ENCODE peak calls at places on chromosomes 6 and 20, in seven cellular contexts. G is foreskin fibroblast, R is upper lobe of right lung, A is AG09309, E is ascending aorta, Z is fibroblast of lung, L is lung. F is an unnamed sample.

GRCh38 chr6:114690625-114691024 is 347.8 kb upstream of the HS3ST5 start:
- DNase-seq in A (no peak), E (no peak), R (no peak), L (no peak), G (no peak), Z (no peak), F (no peak)

GRCh38 chr6:16292942-16293341 is 54.6 kb downstream of the GMPR start:
- DNase-seq in L (no peak), E (no peak), G (no peak), A (no peak), R (no peak), Z (no peak), F (no peak)

GRCh38 chr6:112401083-112401482 is 54.0 kb downstream of the RFPL4B start:
- DNase-seq in Z (no peak), G (no peak), A (no peak), L (no peak), E (no peak), R (no peak), F (no peak)

GRCh38 chr6:35960192-35960591 is 39.3 kb upstream of the SRPK1 start:
- DNase-seq in Z (peak), L (no peak), R (no peak), E (no peak), G (no peak), A (no peak), F (peak)

GRCh38 chr6:109783245-109783990 is 92.3 kb downstream of the FIG4 start:
- DNase-seq in L (no peak), G (no peak), A (no peak), E (no peak), R (no peak), Z (no peak), F (peak)

GRCh38 chr6:108947114-108947854 is 99.1 kb downstream of the ARMC2 start:
- DNase-seq in Z (peak), L (no peak), G (peak), A (peak), R (no peak), E (no peak), F (peak)

GRCh38 chr20:64261138-64261537 is 5.6 kb downstream of the PCMTD2 start:
- DNase-seq in L (no peak), A (no peak), E (no peak), R (no peak), G (peak), Z (peak), F (peak)

GRCh38 chr20:21394120-21394519 is 3.2 kb downstream of the NKX2-4 start:
- DNase-seq in R (no peak), G (no peak), Z (no peak), A (no peak), E (no peak), L (no peak), F (no peak)

GRCh38 chr6:2404211-2404929 is 159.0 kb upstream of the GMDS start:
- DNase-seq in G (no peak), E (no peak), R (no peak), L (no peak), A (no peak), Z (no peak), F (no peak)

GRCh38 chr6:141264101-141264500 is 868.6 kb upstream of the GJE1 start:
- DNase-seq in G (no peak), Z (no peak), L (no peak), A (no peak), R (no peak), E (no peak), F (no peak)

GRCh38 chr6:163643866-163644265 is 229.3 kb downstream of the QKI start:
- DNase-seq in G (no peak), A (no peak), L (no peak), Z (no peak), E (no peak), R (no peak), F (no peak)

GRCh38 chr6:20606831-20607230 is 72.6 kb downstream of the CDKAL1 start:
- DNase-seq in R (no peak), A (no peak), E (no peak), L (no peak), G (no peak), Z (no peak), F (no peak)

GRCh38 chr6:158361961-158362634 is 49.8 kb downstream of the TULP4 start:
- DNase-seq in L (no peak), R (no peak), Z (peak), A (peak), E (no peak), G (peak), F (peak)

GRCh38 chr20:53917145-53918009 is 153.0 kb downstream of the BCAS1 start:
- DNase-seq in L (no peak), G (peak), R (no peak), A (no peak), Z (peak), E (peak), F (peak)

GRCh38 chr20:3243718-3244358 is 4.8 kb upstream of the SLC4A11 start:
- DNase-seq in G (no peak), R (no peak), Z (no peak), E (no peak), A (no peak), L (no peak), F (no peak)

GRCh38 chr20:50187403-50188051 is 3.1 kb upstream of the CEBPB start:
- DNase-seq in L (peak), E (no peak), G (no peak), A (no peak), R (peak), Z (peak), F (peak)

GRCh38 chr6:111474106-111474505 is 8.9 kb downstream of the REV3L start:
- DNase-seq in E (no peak), R (no peak), G (no peak), A (no peak), L (no peak), Z (no peak), F (no peak)

GRCh38 chr6:42572523-42572922 is 8.7 kb downstream of the UBR2 start:
- DNase-seq in G (no peak), L (no peak), R (no peak), E (no peak), A (no peak), Z (no peak), F (no peak)

GRCh38 chr6:121830759-121831158 is 395.3 kb downstream of the GJA1 start:
- DNase-seq in L (no peak), Z (no peak), A (no peak), E (no peak), R (no peak), G (no peak), F (peak)

GRCh38 chr20:21234816-21235215 is 68.3 kb upstream of the XRN2 start:
- DNase-seq in R (no peak), E (no peak), G (no peak), Z (no peak), L (no peak), A (no peak), F (no peak)

GRCh38 chr6:112665815-112666214 is 318.7 kb downstream of the RFPL4B start:
- DNase-seq in L (no peak), G (peak), R (no peak), Z (peak), E (no peak), A (no peak), F (peak)

GRCh38 chr6:12585497-12585958 is 131.0 kb upstream of the PHACTR1 start:
- DNase-seq in E (no peak), Z (no peak), L (no peak), A (no peak), G (no peak), R (peak), F (peak)

GRCh38 chr6:42313038-42313437 is 95.4 kb upstream of the MRPS10 start:
- DNase-seq in E (no peak), A (no peak), G (peak), R (no peak), L (no peak), Z (peak), F (peak)

GRCh38 chr20:18722381-18722780 is 91.2 kb upstream of the SCP2D1 start:
- DNase-seq in A (no peak), G (no peak), R (no peak), L (no peak), E (no peak), Z (no peak), F (no peak)

GRCh38 chr6:149233056-149233715 is 84.3 kb upstream of the TAB2 start:
- DNase-seq in L (no peak), E (no peak), A (peak), R (no peak), Z (peak), G (peak), F (peak)

GRCh38 chr6:153965996-153966395 is 73.0 kb upstream of the OPRM1 start:
- DNase-seq in Z (peak), L (no peak), G (no peak), R (no peak), E (no peak), A (no peak), F (no peak)

GRCh38 chr20:53032021-53033001 is 60.2 kb downstream of the TSHZ2 start:
- DNase-seq in E (no peak), A (peak), G (no peak), R (no peak), L (peak), Z (peak), F (peak)

GRCh38 chr6:44128020-44128917 is 915 bp downstream of the TMEM63B start:
- DNase-seq in A (no peak), L (no peak), Z (no peak), G (no peak), E (no peak), R (peak), F (no peak)

GRCh38 chr20:19291024-19291817 is 78.8 kb downstream of the SLC24A3 start:
- DNase-seq in Z (no peak), R (no peak), E (no peak), G (no peak), A (no peak), L (no peak), F (peak)

GRCh38 chr6:12150812-12151432 is 138.8 kb downstream of the HIVEP1 start:
- DNase-seq in R (peak), Z (no peak), G (no peak), L (no peak), A (no peak), E (no peak), F (no peak)

GRCh38 chr20:31593221-31594001 is 11.7 kb upstream of the ID1 start:
- DNase-seq in E (no peak), R (peak), Z (peak), A (no peak), L (peak), G (peak), F (peak)

GRCh38 chr20:31590717-31591225 is 14.3 kb upstream of the ID1 start:
- DNase-seq in A (no peak), R (no peak), Z (no peak), E (no peak), L (no peak), G (no peak), F (no peak)

GRCh38 chr20:31587545-31588389 is 17.3 kb upstream of the ID1 start:
- DNase-seq in E (no peak), A (no peak), L (no peak), G (no peak), R (peak), Z (peak), F (peak)
- H3K4me3 ChIP-seq in E (peak), A (peak), L (peak), G (peak), R (peak), Z (peak), F (peak)

GRCh38 chr6:159633196-159633595 is 59.8 kb downstream of the SOD2 start:
- DNase-seq in L (no peak), R (no peak), A (no peak), Z (peak), E (no peak), G (no peak), F (peak)
- TF ChIP-seq CTCF in L (no peak), R (peak), A (peak), Z (no peak), E (peak), G (peak), F (peak)

GRCh38 chr6:165233089-165233488 is 76.3 kb downstream of the C6orf118 start:
- DNase-seq in Z (no peak), G (no peak), A (no peak), L (no peak), E (no peak), R (no peak), F (no peak)

GRCh38 chr6:165232277-165232654 is 77.1 kb downstream of the C6orf118 start:
- DNase-seq in Z (no peak), E (no peak), A (no peak), G (no peak), L (no peak), R (no peak), F (no peak)

GRCh38 chr6:165231177-165231576 is 78.2 kb downstream of the C6orf118 start:
- DNase-seq in L (no peak), Z (no peak), R (no peak), A (no peak), E (no peak), G (no peak), F (no peak)

GRCh38 chr6:165229216-165229615 is 80.2 kb downstream of the C6orf118 start:
- DNase-seq in Z (no peak), L (no peak), G (no peak), E (no peak), R (no peak), A (no peak), F (no peak)

DNA sequence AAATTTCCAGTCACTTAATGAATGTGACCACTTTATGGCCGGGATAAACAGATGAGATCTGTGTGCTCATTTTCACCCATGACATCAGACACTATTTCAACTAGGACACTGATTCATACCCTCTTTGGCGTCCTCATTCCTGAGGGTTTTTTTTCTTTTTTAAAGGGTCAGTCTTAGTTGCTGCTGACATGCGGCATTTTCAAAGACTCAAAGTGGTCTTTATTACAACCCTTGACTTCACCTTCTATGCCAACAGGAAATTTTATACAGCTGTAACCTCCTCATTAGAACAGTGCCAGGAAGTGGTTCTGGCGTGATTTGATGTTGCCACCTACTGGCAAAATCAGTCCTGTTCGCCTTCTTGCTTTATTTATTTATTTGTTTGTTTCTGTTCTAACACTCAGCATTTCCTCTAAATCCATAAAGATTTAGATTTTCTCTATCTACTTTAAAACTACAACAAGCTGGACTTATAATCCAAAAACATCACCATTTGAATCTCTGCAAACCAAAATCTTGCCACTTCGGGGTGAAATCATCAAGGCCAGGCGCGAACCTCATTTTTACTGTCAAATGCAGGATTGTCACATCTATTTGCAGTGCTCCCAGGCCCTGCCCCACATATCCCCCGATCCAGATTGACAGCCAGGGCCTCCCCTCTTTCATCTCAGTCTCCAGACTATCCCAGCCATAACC is 77.7 kb downstream of the C6orf118 start:
- DNase-seq in E (no peak), L (no peak), G (peak), A (peak), R (no peak), Z (no peak), F (peak)
- H3K4me3 ChIP-seq in E (no peak), L (no peak), G (no peak), A (no peak), R (no peak), Z (no peak), F (no peak)

DNA sequence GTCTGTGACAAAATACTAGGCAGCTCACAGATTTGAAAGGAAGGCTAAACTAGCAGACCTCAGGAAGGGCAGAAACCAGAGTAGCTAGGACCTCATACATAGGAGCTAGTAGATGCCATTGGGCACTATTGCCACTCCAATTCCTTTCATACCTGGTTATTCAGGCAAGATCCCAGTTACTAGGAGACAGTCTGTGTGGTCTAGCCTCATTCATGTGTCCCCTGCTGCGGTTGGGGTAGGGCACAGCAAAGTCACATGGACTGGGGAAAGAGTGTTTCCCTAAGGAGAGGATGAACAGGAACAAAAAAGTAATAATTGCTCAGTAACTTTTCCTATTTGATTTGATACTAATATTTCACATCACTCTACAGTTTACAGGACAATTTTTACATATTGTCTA is 204.6 kb upstream of the HEY2 start:
- DNase-seq in E (no peak), L (no peak), R (no peak), A (no peak), Z (no peak), G (no peak), F (no peak)
- TF ChIP-seq CTCF in E (no peak), L (no peak), R (no peak), A (no peak), Z (no peak), G (no peak), F (no peak)

GRCh38 chr6:25928562-25929324 is 1.7 kb downstream of the SLC17A2 start:
- DNase-seq in R (no peak), E (no peak), A (no peak), L (no peak), Z (no peak), G (no peak), F (no peak)
- H3K4me3 ChIP-seq in R (no peak), E (no peak), A (no peak), L (no peak), Z (no peak), G (no peak), F (no peak)

DNA sequence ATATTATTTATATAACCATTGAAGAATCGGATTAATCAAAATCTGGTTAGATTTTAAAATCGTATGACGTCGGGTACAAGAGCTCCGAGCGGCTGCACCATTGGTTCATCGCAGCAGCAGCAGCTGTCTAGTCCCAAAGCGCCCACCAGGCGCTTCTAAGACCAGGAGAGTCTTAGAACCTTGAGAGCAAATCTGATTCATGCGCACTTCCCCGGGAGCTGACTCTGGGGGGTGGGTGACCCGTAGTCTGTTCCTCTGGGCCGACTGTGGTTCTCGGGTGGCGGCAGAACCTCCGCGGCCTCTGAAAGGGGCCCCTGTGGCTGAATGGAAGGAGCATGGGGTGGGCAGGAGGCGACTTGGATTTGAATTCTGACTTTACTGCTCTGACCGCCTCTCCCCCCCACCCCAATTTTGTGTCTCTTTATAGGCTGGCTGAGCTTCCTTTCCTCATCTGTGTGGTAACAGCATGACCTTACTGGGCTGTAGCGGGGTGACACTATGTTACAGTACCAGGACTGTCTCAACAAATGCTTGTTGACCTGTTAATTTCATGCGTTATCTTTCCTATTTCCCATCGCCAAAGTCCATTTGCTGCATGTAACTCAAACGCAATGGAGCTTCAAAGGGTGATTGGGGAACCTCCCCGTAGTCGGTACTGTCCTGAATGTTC is 119.7 kb downstream of the RTN4IP1 start:
- DNase-seq in E (no peak), G (no peak), L (no peak), Z (peak), R (no peak), A (no peak), F (no peak)
- TF ChIP-seq CTCF in E (no peak), G (no peak), L (no peak), Z (no peak), R (no peak), A (no peak), F (peak)

DNA sequence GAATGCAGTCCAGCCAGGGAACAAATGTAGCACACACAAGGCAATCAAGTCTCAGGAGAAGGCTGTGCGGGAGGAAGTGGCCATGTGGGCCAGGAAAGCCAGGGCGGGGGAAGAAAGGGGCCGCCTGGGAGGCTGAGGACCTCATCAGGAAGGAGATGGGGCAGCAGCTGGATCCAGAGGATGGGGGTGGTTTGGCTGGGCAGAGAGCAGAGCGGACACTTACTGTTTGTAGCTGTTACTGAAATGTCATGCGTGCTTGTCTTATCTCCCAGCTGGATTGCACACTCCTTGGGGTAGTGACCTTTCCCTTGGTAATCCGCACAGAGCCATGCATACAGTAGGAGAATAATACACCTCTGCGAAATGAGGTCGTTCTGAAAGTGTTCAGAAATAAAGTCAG is 18.3 kb upstream of the MAP3K4 start:
- DNase-seq in Z (peak), E (no peak), R (no peak), A (no peak), G (peak), L (no peak), F (peak)
- H3K4me3 ChIP-seq in Z (no peak), E (no peak), R (no peak), A (no peak), G (no peak), L (no peak), F (no peak)

GRCh38 chr6:18897350-18897749 is 510.2 kb downstream of the RNF144B start:
- DNase-seq in L (no peak), G (no peak), A (no peak), E (no peak), R (no peak), Z (no peak), F (no peak)
- TF ChIP-seq CTCF in L (no peak), G (no peak), A (no peak), E (no peak), R (no peak), Z (no peak), F (no peak)

GRCh38 chr20:47142782-47143170 is 213.7 kb downstream of the ZMYND8 start:
- DNase-seq in G (no peak), E (no peak), Z (no peak), A (no peak), R (no peak), L (no peak), F (peak)

GRCh38 chr20:47143658-47144057 is 212.8 kb downstream of the ZMYND8 start:
- DNase-seq in E (no peak), Z (no peak), L (no peak), A (no peak), R (no peak), G (no peak), F (no peak)

GRCh38 chr20:47146703-47147102 is 209.8 kb downstream of the ZMYND8 start:
- DNase-seq in L (no peak), E (no peak), G (peak), Z (peak), A (peak), R (no peak), F (peak)

GRCh38 chr20:47141941-47142781 is 214.3 kb downstream of the ZMYND8 start:
- DNase-seq in Z (no peak), R (no peak), L (no peak), G (no peak), E (no peak), A (no peak), F (peak)

DNA sequence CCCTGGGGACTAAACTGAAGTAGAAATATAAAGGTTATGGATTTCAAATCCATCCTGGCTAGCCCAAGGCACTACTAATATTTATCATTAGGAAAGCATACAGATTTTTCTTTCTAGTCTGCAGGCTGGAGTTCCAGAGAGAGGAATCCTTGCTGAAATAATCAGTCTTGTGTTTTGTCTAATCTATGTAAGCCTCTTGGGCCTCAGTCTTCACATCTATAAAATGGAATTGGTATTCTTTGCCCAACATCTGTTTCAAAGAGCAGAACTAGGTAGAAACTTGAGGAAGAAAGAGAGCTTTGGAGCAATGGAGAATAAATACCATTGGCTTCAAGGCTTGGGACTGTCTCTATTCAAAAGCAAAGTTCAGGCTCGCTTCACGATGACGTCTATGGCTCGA is 212.0 kb downstream of the ZMYND8 start:
- DNase-seq in E (no peak), A (no peak), G (no peak), R (no peak), L (no peak), Z (no peak), F (no peak)
- H3K4me3 ChIP-seq in E (no peak), A (no peak), G (no peak), R (no peak), L (no peak), Z (no peak), F (no peak)

GRCh38 chr6:34858681-34859080 is 29.2 kb downstream of the TAF11 start:
- DNase-seq in Z (no peak), E (no peak), G (no peak), L (no peak), A (no peak), R (no peak), F (no peak)
- TF ChIP-seq CTCF in Z (no peak), E (no peak), G (no peak), L (no peak), A (peak), R (no peak), F (no peak)